ENCODE peak calls at places on chromosomes 7 and 10, in six cellular contexts. One of them, this sample, is unnamed.

GRCh38 chr7:44224951-44225565 is 24.3 kb downstream of the YKT6 start:
- DNase-seq in coronary artery: no peak
- DNase-seq in hepatocyte: no peak
- DNase-seq in uterus: no peak
- DNase-seq in fibroblast of lung: no peak
- DNase-seq in BE2C: no peak
- DNase-seq in this sample: no peak

GRCh38 chr10:108957681-108958080 is 965.6 kb downstream of the XPNPEP1 start:
- DNase-seq in coronary artery: no peak
- DNase-seq in hepatocyte: no peak
- DNase-seq in uterus: peak
- DNase-seq in fibroblast of lung: peak
- DNase-seq in BE2C: no peak
- DNase-seq in this sample: no peak

GRCh38 chr10:124521429-124521871 is 59.8 kb downstream of the LHPP start:
- DNase-seq in coronary artery: no peak
- DNase-seq in hepatocyte: no peak
- DNase-seq in uterus: no peak
- DNase-seq in fibroblast of lung: no peak
- DNase-seq in BE2C: no peak
- DNase-seq in this sample: no peak

GRCh38 chr10:76337641-76338040 is 906.2 kb downstream of the LRMDA start:
- DNase-seq in coronary artery: no peak
- DNase-seq in hepatocyte: no peak
- DNase-seq in uterus: no peak
- DNase-seq in fibroblast of lung: peak
- DNase-seq in BE2C: no peak
- DNase-seq in this sample: peak

GRCh38 chr7:27175626-27176342 is 1.7 kb upstream of the HOXA10 start:
- DNase-seq in coronary artery: no peak
- DNase-seq in hepatocyte: no peak
- DNase-seq in uterus: peak
- DNase-seq in fibroblast of lung: no peak
- DNase-seq in BE2C: no peak
- DNase-seq in this sample: no peak

GRCh38 chr7:101234636-101235035 is 3.0 kb downstream of the CLDN15 start:
- DNase-seq in coronary artery: no peak
- DNase-seq in hepatocyte: no peak
- DNase-seq in uterus: no peak
- DNase-seq in fibroblast of lung: no peak
- DNase-seq in BE2C: no peak
- DNase-seq in this sample: no peak

GRCh38 chr10:30027057-30028005 is 32.1 kb downstream of the JCAD start:
- DNase-seq in coronary artery: no peak
- DNase-seq in hepatocyte: no peak
- DNase-seq in uterus: peak
- DNase-seq in fibroblast of lung: no peak
- DNase-seq in BE2C: no peak
- DNase-seq in this sample: no peak

GRCh38 chr7:112938895-112939588 is 147.6 kb downstream of the GPR85 start:
- DNase-seq in coronary artery: peak
- DNase-seq in hepatocyte: peak
- DNase-seq in uterus: peak
- DNase-seq in fibroblast of lung: peak
- DNase-seq in BE2C: peak
- DNase-seq in this sample: no peak

GRCh38 chr10:104021246-104021645 is 54.3 kb downstream of the SLK start:
- DNase-seq in coronary artery: no peak
- DNase-seq in hepatocyte: no peak
- DNase-seq in uterus: no peak
- DNase-seq in fibroblast of lung: no peak
- DNase-seq in BE2C: no peak
- DNase-seq in this sample: no peak

GRCh38 chr10:70765794-70766594 is 19.2 kb downstream of the TBATA start:
- DNase-seq in coronary artery: peak
- DNase-seq in hepatocyte: no peak
- DNase-seq in uterus: no peak
- DNase-seq in fibroblast of lung: no peak
- DNase-seq in BE2C: no peak
- DNase-seq in this sample: no peak

GRCh38 chr7:98215561-98216495 is 4.6 kb downstream of the BHLHA15 start:
- DNase-seq in coronary artery: no peak
- DNase-seq in hepatocyte: peak
- DNase-seq in uterus: no peak
- DNase-seq in fibroblast of lung: no peak
- DNase-seq in BE2C: no peak
- DNase-seq in this sample: no peak

GRCh38 chr10:49160110-49160509 is 26.3 kb upstream of the FAM170B start:
- DNase-seq in coronary artery: no peak
- DNase-seq in hepatocyte: no peak
- DNase-seq in uterus: no peak
- DNase-seq in fibroblast of lung: no peak
- DNase-seq in BE2C: no peak
- DNase-seq in this sample: no peak

GRCh38 chr10:93926613-93927012 is 32.8 kb downstream of the SLC35G1 start:
- DNase-seq in coronary artery: no peak
- DNase-seq in hepatocyte: no peak
- DNase-seq in uterus: no peak
- DNase-seq in fibroblast of lung: peak
- DNase-seq in BE2C: no peak
- DNase-seq in this sample: no peak

GRCh38 chr10:95784279-95784913 is 28.4 kb downstream of the ENTPD1 start:
- DNase-seq in coronary artery: no peak
- DNase-seq in hepatocyte: no peak
- DNase-seq in uterus: no peak
- DNase-seq in fibroblast of lung: no peak
- DNase-seq in BE2C: no peak
- DNase-seq in this sample: no peak

GRCh38 chr7:31882187-31882586 is 188.0 kb downstream of the PDE1C start:
- DNase-seq in coronary artery: peak
- DNase-seq in hepatocyte: no peak
- DNase-seq in uterus: no peak
- DNase-seq in fibroblast of lung: peak
- DNase-seq in BE2C: no peak
- DNase-seq in this sample: no peak

GRCh38 chr10:62980697-62981495 is 152.2 kb upstream of the NRBF2 start:
- DNase-seq in coronary artery: no peak
- DNase-seq in hepatocyte: no peak
- DNase-seq in uterus: no peak
- DNase-seq in fibroblast of lung: peak
- DNase-seq in BE2C: no peak
- DNase-seq in this sample: no peak

GRCh38 chr7:36284470-36284869 is 105.2 kb upstream of the ANLN start:
- DNase-seq in coronary artery: no peak
- DNase-seq in hepatocyte: no peak
- DNase-seq in uterus: no peak
- DNase-seq in fibroblast of lung: no peak
- DNase-seq in BE2C: no peak
- DNase-seq in this sample: no peak

GRCh38 chr7:151100921-151101320 is 14.6 kb downstream of the AGAP3 start:
- DNase-seq in coronary artery: no peak
- DNase-seq in hepatocyte: no peak
- DNase-seq in uterus: no peak
- DNase-seq in fibroblast of lung: no peak
- DNase-seq in BE2C: peak
- DNase-seq in this sample: no peak

GRCh38 chr7:22865607-22865970 is 42.9 kb upstream of the TOMM7 start:
- DNase-seq in coronary artery: no peak
- DNase-seq in hepatocyte: no peak
- DNase-seq in uterus: no peak
- DNase-seq in fibroblast of lung: peak
- DNase-seq in BE2C: no peak
- DNase-seq in this sample: no peak

GRCh38 chr7:127253289-127254162 is 785 bp upstream of the GRM8 start:
- DNase-seq in coronary artery: no peak
- DNase-seq in hepatocyte: peak
- DNase-seq in uterus: no peak
- DNase-seq in fibroblast of lung: peak
- DNase-seq in BE2C: peak
- DNase-seq in this sample: no peak

GRCh38 chr10:68594405-68594804 is 34.3 kb downstream of the TET1 start:
- DNase-seq in coronary artery: no peak
- DNase-seq in hepatocyte: peak
- DNase-seq in uterus: no peak
- DNase-seq in fibroblast of lung: peak
- DNase-seq in BE2C: peak
- DNase-seq in this sample: no peak

GRCh38 chr10:102120142-102120986 is at the start of gene LDB1:
- DNase-seq in coronary artery: peak
- DNase-seq in hepatocyte: peak
- DNase-seq in uterus: peak
- DNase-seq in fibroblast of lung: peak
- DNase-seq in BE2C: peak
- DNase-seq in this sample: no peak
- TF ChIP-seq CTCF in coronary artery: no peak
- TF ChIP-seq CTCF in hepatocyte: peak
- TF ChIP-seq CTCF in uterus: no peak
- TF ChIP-seq CTCF in fibroblast of lung: no peak
- TF ChIP-seq CTCF in BE2C: no peak
- TF ChIP-seq CTCF in this sample: peak

DNA sequence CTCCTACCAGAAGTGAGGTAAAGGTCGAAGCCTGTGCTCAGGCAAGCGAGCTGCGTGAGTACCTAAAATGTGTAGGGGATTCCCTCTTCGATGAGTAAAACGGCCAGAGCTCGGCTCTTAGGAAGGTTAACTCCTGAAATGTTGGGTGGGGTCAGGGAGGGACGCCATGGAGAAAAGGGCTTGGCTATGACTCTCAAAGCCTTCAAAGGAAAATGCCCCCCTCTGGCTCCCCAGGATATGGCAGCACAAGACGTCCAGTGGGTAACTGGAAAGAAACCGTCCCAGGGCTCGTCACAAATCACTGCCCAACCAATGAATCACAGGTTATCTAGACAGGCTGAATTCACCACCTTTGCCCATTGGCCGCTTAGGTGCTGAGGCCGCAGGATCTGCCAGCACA is 58.0 kb downstream of the CALML3 start:
- DNase-seq in coronary artery: no peak
- DNase-seq in hepatocyte: no peak
- DNase-seq in uterus: no peak
- DNase-seq in fibroblast of lung: no peak
- DNase-seq in BE2C: no peak
- DNase-seq in this sample: no peak
- H3K4me3 ChIP-seq in coronary artery: no peak
- H3K4me3 ChIP-seq in hepatocyte: no peak
- H3K4me3 ChIP-seq in uterus: no peak
- H3K4me3 ChIP-seq in fibroblast of lung: no peak
- H3K4me3 ChIP-seq in BE2C: no peak
- H3K4me3 ChIP-seq in this sample: no peak

DNA sequence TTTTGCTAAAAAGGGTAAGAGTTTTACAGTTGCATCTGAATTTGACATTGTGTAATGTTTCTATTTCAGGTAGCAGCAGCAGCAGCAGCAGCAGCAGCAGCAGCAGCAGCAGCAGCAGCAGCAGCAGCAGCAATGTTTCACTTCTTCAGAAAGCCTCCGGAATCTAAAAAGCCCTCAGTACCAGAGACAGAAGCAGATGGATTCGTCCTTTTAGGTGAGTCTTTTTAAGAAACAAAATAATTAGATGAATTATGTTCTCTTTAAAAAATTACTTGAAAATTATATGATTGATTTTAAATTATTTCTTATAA is 32.6 kb downstream of the UMAD1 start:
- DNase-seq in coronary artery: no peak
- DNase-seq in hepatocyte: no peak
- DNase-seq in uterus: no peak
- DNase-seq in fibroblast of lung: no peak
- DNase-seq in BE2C: no peak
- DNase-seq in this sample: no peak
- TF ChIP-seq CTCF in coronary artery: no peak
- TF ChIP-seq CTCF in hepatocyte: no peak
- TF ChIP-seq CTCF in uterus: no peak
- TF ChIP-seq CTCF in fibroblast of lung: no peak
- TF ChIP-seq CTCF in BE2C: no peak
- TF ChIP-seq CTCF in this sample: no peak

GRCh38 chr10:133324857-133325260 is 11.8 kb downstream of the CALY start:
- DNase-seq in coronary artery: no peak
- DNase-seq in hepatocyte: no peak
- DNase-seq in uterus: no peak
- DNase-seq in fibroblast of lung: no peak
- DNase-seq in BE2C: peak
- DNase-seq in this sample: no peak

GRCh38 chr10:133325392-133325760 is 11.3 kb downstream of the CALY start:
- DNase-seq in coronary artery: no peak
- DNase-seq in hepatocyte: peak
- DNase-seq in uterus: no peak
- DNase-seq in fibroblast of lung: no peak
- DNase-seq in BE2C: peak
- DNase-seq in this sample: no peak

GRCh38 chr10:133325761-133326463 is 10.8 kb downstream of the CALY start:
- DNase-seq in coronary artery: no peak
- DNase-seq in hepatocyte: no peak
- DNase-seq in uterus: no peak
- DNase-seq in fibroblast of lung: no peak
- DNase-seq in BE2C: no peak
- DNase-seq in this sample: no peak

GRCh38 chr10:133326745-133327650 is 9.7 kb downstream of the CALY start:
- DNase-seq in coronary artery: no peak
- DNase-seq in hepatocyte: no peak
- DNase-seq in uterus: no peak
- DNase-seq in fibroblast of lung: peak
- DNase-seq in BE2C: no peak
- DNase-seq in this sample: no peak

GRCh38 chr10:133324198-133324792 is 12.4 kb downstream of the CALY start:
- DNase-seq in coronary artery: no peak
- DNase-seq in hepatocyte: peak
- DNase-seq in uterus: no peak
- DNase-seq in fibroblast of lung: peak
- DNase-seq in BE2C: peak
- DNase-seq in this sample: no peak
- H3K4me3 ChIP-seq in coronary artery: no peak
- H3K4me3 ChIP-seq in hepatocyte: no peak
- H3K4me3 ChIP-seq in uterus: no peak
- H3K4me3 ChIP-seq in fibroblast of lung: peak
- H3K4me3 ChIP-seq in BE2C: peak
- H3K4me3 ChIP-seq in this sample: no peak

GRCh38 chr10:13346912-13347234 is 1.2 kb downstream of the SEPHS1 start:
- DNase-seq in coronary artery: no peak
- DNase-seq in hepatocyte: no peak
- DNase-seq in uterus: no peak
- DNase-seq in fibroblast of lung: peak
- DNase-seq in BE2C: no peak
- DNase-seq in this sample: no peak
- TF ChIP-seq CTCF in coronary artery: no peak
- TF ChIP-seq CTCF in hepatocyte: no peak
- TF ChIP-seq CTCF in uterus: no peak
- TF ChIP-seq CTCF in fibroblast of lung: no peak
- TF ChIP-seq CTCF in BE2C: no peak
- TF ChIP-seq CTCF in this sample: no peak

GRCh38 chr10:7477538-7478334 is 66.9 kb upstream of the SFMBT2 start:
- DNase-seq in coronary artery: no peak
- DNase-seq in hepatocyte: no peak
- DNase-seq in uterus: no peak
- DNase-seq in fibroblast of lung: no peak
- DNase-seq in BE2C: no peak
- DNase-seq in this sample: no peak
- H3K4me3 ChIP-seq in coronary artery: no peak
- H3K4me3 ChIP-seq in hepatocyte: no peak
- H3K4me3 ChIP-seq in uterus: no peak
- H3K4me3 ChIP-seq in fibroblast of lung: no peak
- H3K4me3 ChIP-seq in BE2C: no peak
- H3K4me3 ChIP-seq in this sample: no peak

This sample was measured in HFF-Myc.